ENCODE peak calls at places on chromosome 17, in seven cellular contexts. One of them, this sample, is unnamed.

GRCh38 chr17:49406791-49407190 is 7.9 kb downstream of the PHB1 start:
- DNase-seq in Caki2: no peak
- DNase-seq in A549: no peak
- DNase-seq in NCI-H510A treated with DMSO at 0.1 percent for 48 hours: no peak
- DNase-seq in GM19239: no peak
- DNase-seq in HCT116: no peak
- DNase-seq in NCI-H460: no peak
- DNase-seq in this sample: no peak

GRCh38 chr17:83078378-83079339 is 750 bp upstream of the METRNL start:
- DNase-seq in NCI-H510A treated with DMSO at 0.1 percent for 48 hours: no peak
- DNase-seq in HCT116: no peak
- DNase-seq in NCI-H460: no peak
- DNase-seq in A549: no peak
- DNase-seq in Caki2: no peak
- DNase-seq in GM19239: no peak
- DNase-seq in this sample: no peak

GRCh38 chr17:6523330-6523729 is 33.0 kb downstream of the PITPNM3 start:
- DNase-seq in NCI-H460: no peak
- DNase-seq in GM19239: no peak
- DNase-seq in A549: peak; percentile 74
- DNase-seq in Caki2: peak; percentile 77
- DNase-seq in HCT116: peak; percentile 32
- DNase-seq in NCI-H510A treated with DMSO at 0.1 percent for 48 hours: no peak
- DNase-seq in this sample: no peak

GRCh38 chr17:43351686-43352085 is 47.1 kb upstream of the ARL4D start:
- DNase-seq in NCI-H510A treated with DMSO at 0.1 percent for 48 hours: no peak
- DNase-seq in Caki2: no peak
- DNase-seq in NCI-H460: no peak
- DNase-seq in A549: no peak
- DNase-seq in HCT116: no peak
- DNase-seq in GM19239: no peak
- DNase-seq in this sample: no peak

GRCh38 chr17:49257296-49257695 is 26.7 kb upstream of the PHOSPHO1 start:
- DNase-seq in HCT116: no peak
- DNase-seq in A549: no peak
- DNase-seq in Caki2: no peak
- DNase-seq in GM19239: no peak
- DNase-seq in NCI-H510A treated with DMSO at 0.1 percent for 48 hours: no peak
- DNase-seq in NCI-H460: no peak
- DNase-seq in this sample: no peak

GRCh38 chr17:82241183-82241925 is 12.5 kb downstream of the SLC16A3 start:
- DNase-seq in GM19239: no peak
- DNase-seq in NCI-H460: no peak
- DNase-seq in A549: peak; percentile 74
- DNase-seq in Caki2: peak; percentile 79
- DNase-seq in HCT116: no peak
- DNase-seq in NCI-H510A treated with DMSO at 0.1 percent for 48 hours: no peak
- DNase-seq in this sample: no peak

GRCh38 chr17:29567362-29568330 is 809 bp upstream of the ABHD15 start:
- DNase-seq in GM19239: peak; percentile 92
- DNase-seq in HCT116: peak; percentile 27
- DNase-seq in NCI-H510A treated with DMSO at 0.1 percent for 48 hours: peak; percentile 61
- DNase-seq in Caki2: peak; percentile 81
- DNase-seq in A549: peak; percentile 85
- DNase-seq in NCI-H460: peak; percentile 43
- DNase-seq in this sample: peak; percentile 23

GRCh38 chr17:34226011-34226410 is 29.1 kb upstream of the CCL2 start:
- DNase-seq in NCI-H510A treated with DMSO at 0.1 percent for 48 hours: no peak
- DNase-seq in Caki2: no peak
- DNase-seq in GM19239: no peak
- DNase-seq in HCT116: no peak
- DNase-seq in NCI-H460: no peak
- DNase-seq in A549: no peak
- DNase-seq in this sample: no peak

GRCh38 chr17:63647936-63648335 is 25.7 kb downstream of the MAP3K3 start:
- DNase-seq in NCI-H460: no peak
- DNase-seq in A549: no peak
- DNase-seq in Caki2: no peak
- DNase-seq in GM19239: no peak
- DNase-seq in HCT116: no peak
- DNase-seq in NCI-H510A treated with DMSO at 0.1 percent for 48 hours: no peak
- DNase-seq in this sample: no peak

GRCh38 chr17:39208136-39208535 is 8.1 kb downstream of the RPL19 start:
- DNase-seq in NCI-H510A treated with DMSO at 0.1 percent for 48 hours: no peak
- DNase-seq in GM19239: no peak
- DNase-seq in HCT116: no peak
- DNase-seq in A549: no peak
- DNase-seq in NCI-H460: no peak
- DNase-seq in Caki2: no peak
- DNase-seq in this sample: no peak

GRCh38 chr17:81178136-81179091 is 12.4 kb upstream of the AATK start:
- DNase-seq in NCI-H460: no peak
- DNase-seq in NCI-H510A treated with DMSO at 0.1 percent for 48 hours: no peak
- DNase-seq in GM19239: no peak
- DNase-seq in A549: no peak
- DNase-seq in Caki2: no peak
- DNase-seq in HCT116: no peak
- DNase-seq in this sample: no peak

This sample was measured in SHP77.